ENCODE peak calls at places on chromosomes 5 and 9, in six cellular contexts. One of them, this sample, is unnamed.

GRCh38 chr9:93451762-93452709 is 551 bp downstream of the FAM120A start:
- DNase-seq in stomach: peak
- DNase-seq in transverse colon: peak
- DNase-seq in ovary: peak
- DNase-seq in suprapubic skin: no peak
- DNase-seq in upper lobe of left lung: peak
- DNase-seq in this sample: no peak

GRCh38 chr9:73531658-73532057 is 380.0 kb downstream of the ANXA1 start:
- DNase-seq in stomach: no peak
- DNase-seq in transverse colon: no peak
- DNase-seq in ovary: no peak
- DNase-seq in suprapubic skin: no peak
- DNase-seq in upper lobe of left lung: no peak
- DNase-seq in this sample: no peak

GRCh38 chr5:178547753-178548415 is 42.3 kb downstream of the COL23A1 start:
- DNase-seq in stomach: no peak
- DNase-seq in transverse colon: no peak
- DNase-seq in ovary: no peak
- DNase-seq in suprapubic skin: no peak
- DNase-seq in upper lobe of left lung: no peak
- DNase-seq in this sample: no peak

GRCh38 chr5:96265487-96265886 is 167.6 kb downstream of the PCSK1 start:
- DNase-seq in stomach: no peak
- DNase-seq in transverse colon: no peak
- DNase-seq in ovary: no peak
- DNase-seq in suprapubic skin: no peak
- DNase-seq in upper lobe of left lung: no peak
- DNase-seq in this sample: no peak

GRCh38 chr9:135243201-135244190 is 156.0 kb downstream of the OLFM1 start:
- DNase-seq in stomach: no peak
- DNase-seq in transverse colon: no peak
- DNase-seq in ovary: no peak
- DNase-seq in suprapubic skin: no peak
- DNase-seq in upper lobe of left lung: no peak
- DNase-seq in this sample: no peak

GRCh38 chr5:127739807-127740384 is 36.7 kb downstream of the CCDC192 start:
- DNase-seq in stomach: no peak
- DNase-seq in transverse colon: no peak
- DNase-seq in ovary: no peak
- DNase-seq in suprapubic skin: no peak
- DNase-seq in upper lobe of left lung: no peak
- DNase-seq in this sample: no peak

GRCh38 chr9:136075881-136076678 is 19.0 kb downstream of the NACC2 start:
- DNase-seq in stomach: no peak
- DNase-seq in transverse colon: no peak
- DNase-seq in ovary: peak
- DNase-seq in suprapubic skin: no peak
- DNase-seq in upper lobe of left lung: no peak
- DNase-seq in this sample: no peak

GRCh38 chr9:104278929-104279500 is 184.9 kb downstream of the SMC2 start:
- DNase-seq in stomach: no peak
- DNase-seq in transverse colon: no peak
- DNase-seq in ovary: no peak
- DNase-seq in suprapubic skin: no peak
- DNase-seq in upper lobe of left lung: no peak
- DNase-seq in this sample: no peak

GRCh38 chr5:58393716-58394115 is 66.2 kb downstream of the PLK2 start:
- DNase-seq in stomach: no peak
- DNase-seq in transverse colon: no peak
- DNase-seq in ovary: no peak
- DNase-seq in suprapubic skin: no peak
- DNase-seq in upper lobe of left lung: no peak
- DNase-seq in this sample: no peak

GRCh38 chr9:119701651-119702050 is 332.4 kb upstream of the BRINP1 start:
- DNase-seq in stomach: no peak
- DNase-seq in transverse colon: no peak
- DNase-seq in ovary: no peak
- DNase-seq in suprapubic skin: no peak
- DNase-seq in upper lobe of left lung: no peak
- DNase-seq in this sample: no peak

GRCh38 chr5:61052870-61053269 is 107.9 kb downstream of the NDUFAF2 start:
- DNase-seq in stomach: no peak
- DNase-seq in transverse colon: no peak
- DNase-seq in ovary: no peak
- DNase-seq in suprapubic skin: no peak
- DNase-seq in upper lobe of left lung: no peak
- DNase-seq in this sample: peak

GRCh38 chr5:51664491-51665294 is 281.4 kb downstream of the ISL1 start:
- DNase-seq in stomach: no peak
- DNase-seq in transverse colon: no peak
- DNase-seq in ovary: no peak
- DNase-seq in suprapubic skin: no peak
- DNase-seq in upper lobe of left lung: no peak
- DNase-seq in this sample: no peak

GRCh38 chr5:91495699-91496098 is 112.6 kb upstream of the ARRDC3 start:
- DNase-seq in stomach: no peak
- DNase-seq in transverse colon: no peak
- DNase-seq in ovary: no peak
- DNase-seq in suprapubic skin: no peak
- DNase-seq in upper lobe of left lung: no peak
- DNase-seq in this sample: no peak

GRCh38 chr5:2335727-2336515 is 415.6 kb downstream of the IRX2 start:
- DNase-seq in stomach: no peak
- DNase-seq in transverse colon: no peak
- DNase-seq in ovary: no peak
- DNase-seq in suprapubic skin: no peak
- DNase-seq in upper lobe of left lung: no peak
- DNase-seq in this sample: no peak

GRCh38 chr5:176629853-176630680 is at the start of the genes EIF4E1B and SNCB:
- DNase-seq in stomach: no peak
- DNase-seq in transverse colon: no peak
- DNase-seq in ovary: no peak
- DNase-seq in suprapubic skin: no peak
- DNase-seq in upper lobe of left lung: peak
- DNase-seq in this sample: peak

GRCh38 chr5:139566611-139567010 is 5.5 kb downstream of the UBE2D2 start:
- DNase-seq in stomach: no peak
- DNase-seq in transverse colon: no peak
- DNase-seq in ovary: no peak
- DNase-seq in suprapubic skin: no peak
- DNase-seq in upper lobe of left lung: no peak
- DNase-seq in this sample: no peak

GRCh38 chr9:4475301-4475700 is 15.0 kb upstream of the SLC1A1 start:
- DNase-seq in stomach: no peak
- DNase-seq in transverse colon: no peak
- DNase-seq in ovary: no peak
- DNase-seq in suprapubic skin: no peak
- DNase-seq in upper lobe of left lung: no peak
- DNase-seq in this sample: no peak

GRCh38 chr9:13948037-13948436 is 365.9 kb downstream of the NFIB start:
- DNase-seq in stomach: no peak
- DNase-seq in transverse colon: no peak
- DNase-seq in ovary: no peak
- DNase-seq in suprapubic skin: no peak
- DNase-seq in upper lobe of left lung: no peak
- DNase-seq in this sample: no peak

GRCh38 chr5:179337227-179338122 is 7.8 kb downstream of the ADAMTS2 start:
- DNase-seq in stomach: no peak
- DNase-seq in transverse colon: no peak
- DNase-seq in ovary: no peak
- DNase-seq in suprapubic skin: no peak
- DNase-seq in upper lobe of left lung: peak
- DNase-seq in this sample: no peak

GRCh38 chr5:179113945-179114641 is 53.9 kb downstream of the ZNF354C start:
- DNase-seq in stomach: peak
- DNase-seq in transverse colon: no peak
- DNase-seq in ovary: no peak
- DNase-seq in suprapubic skin: peak
- DNase-seq in upper lobe of left lung: no peak
- DNase-seq in this sample: no peak

GRCh38 chr9:134955801-134956200 is 38.1 kb upstream of the FCN1 start:
- DNase-seq in stomach: no peak
- DNase-seq in transverse colon: no peak
- DNase-seq in ovary: no peak
- DNase-seq in suprapubic skin: peak
- DNase-seq in upper lobe of left lung: no peak
- DNase-seq in this sample: no peak

GRCh38 chr5:30839956-30840355 is 353.5 kb upstream of the CDH6 start:
- DNase-seq in stomach: no peak
- DNase-seq in transverse colon: no peak
- DNase-seq in ovary: no peak
- DNase-seq in suprapubic skin: no peak
- DNase-seq in upper lobe of left lung: no peak
- DNase-seq in this sample: no peak

GRCh38 chr5:73170522-73170921 is 2.5 kb upstream of the TMEM174 start:
- DNase-seq in stomach: no peak
- DNase-seq in transverse colon: peak
- DNase-seq in ovary: no peak
- DNase-seq in suprapubic skin: no peak
- DNase-seq in upper lobe of left lung: no peak
- DNase-seq in this sample: peak

GRCh38 chr9:5357431-5358105 is 17.9 kb upstream of the RLN1 start:
- DNase-seq in stomach: no peak
- DNase-seq in transverse colon: no peak
- DNase-seq in ovary: no peak
- DNase-seq in suprapubic skin: no peak
- DNase-seq in upper lobe of left lung: no peak
- DNase-seq in this sample: no peak

GRCh38 chr9:27726244-27727141 is 153.2 kb upstream of the C9orf72 start:
- DNase-seq in stomach: peak
- DNase-seq in transverse colon: peak
- DNase-seq in ovary: peak
- DNase-seq in suprapubic skin: no peak
- DNase-seq in upper lobe of left lung: no peak
- DNase-seq in this sample: peak
- TF ChIP-seq EP300 in stomach: no peak
- TF ChIP-seq EP300 in transverse colon: no peak
- TF ChIP-seq EP300 in ovary: no peak
- TF ChIP-seq EP300 in suprapubic skin: no peak
- TF ChIP-seq EP300 in upper lobe of left lung: no peak
- TF ChIP-seq EP300 in this sample: no peak

GRCh38 chr5:151743535-151743934 is 14.9 kb downstream of the ATOX1 start:
- DNase-seq in stomach: no peak
- DNase-seq in transverse colon: no peak
- DNase-seq in ovary: no peak
- DNase-seq in suprapubic skin: no peak
- DNase-seq in upper lobe of left lung: no peak
- DNase-seq in this sample: no peak
- H3K27ac ChIP-seq in stomach: no peak
- H3K27ac ChIP-seq in transverse colon: no peak
- H3K27ac ChIP-seq in ovary: no peak
- H3K27ac ChIP-seq in suprapubic skin: no peak
- H3K27ac ChIP-seq in upper lobe of left lung: no peak
- H3K27ac ChIP-seq in this sample: peak

GRCh38 chr9:95083086-95083768 is 234.3 kb downstream of the FANCC start:
- DNase-seq in stomach: no peak
- DNase-seq in transverse colon: no peak
- DNase-seq in ovary: no peak
- DNase-seq in suprapubic skin: no peak
- DNase-seq in upper lobe of left lung: no peak
- DNase-seq in this sample: no peak

GRCh38 chr9:95084254-95084934 is 233.1 kb downstream of the FANCC start:
- DNase-seq in stomach: no peak
- DNase-seq in transverse colon: no peak
- DNase-seq in ovary: no peak
- DNase-seq in suprapubic skin: no peak
- DNase-seq in upper lobe of left lung: no peak
- DNase-seq in this sample: no peak

GRCh38 chr9:95086564-95086955 is 230.9 kb downstream of the FANCC start:
- DNase-seq in stomach: no peak
- DNase-seq in transverse colon: no peak
- DNase-seq in ovary: no peak
- DNase-seq in suprapubic skin: no peak
- DNase-seq in upper lobe of left lung: no peak
- DNase-seq in this sample: no peak

GRCh38 chr9:95085861-95086563 is 231.5 kb downstream of the FANCC start:
- DNase-seq in stomach: peak
- DNase-seq in transverse colon: no peak
- DNase-seq in ovary: no peak
- DNase-seq in suprapubic skin: no peak
- DNase-seq in upper lobe of left lung: peak
- DNase-seq in this sample: no peak

DNA sequence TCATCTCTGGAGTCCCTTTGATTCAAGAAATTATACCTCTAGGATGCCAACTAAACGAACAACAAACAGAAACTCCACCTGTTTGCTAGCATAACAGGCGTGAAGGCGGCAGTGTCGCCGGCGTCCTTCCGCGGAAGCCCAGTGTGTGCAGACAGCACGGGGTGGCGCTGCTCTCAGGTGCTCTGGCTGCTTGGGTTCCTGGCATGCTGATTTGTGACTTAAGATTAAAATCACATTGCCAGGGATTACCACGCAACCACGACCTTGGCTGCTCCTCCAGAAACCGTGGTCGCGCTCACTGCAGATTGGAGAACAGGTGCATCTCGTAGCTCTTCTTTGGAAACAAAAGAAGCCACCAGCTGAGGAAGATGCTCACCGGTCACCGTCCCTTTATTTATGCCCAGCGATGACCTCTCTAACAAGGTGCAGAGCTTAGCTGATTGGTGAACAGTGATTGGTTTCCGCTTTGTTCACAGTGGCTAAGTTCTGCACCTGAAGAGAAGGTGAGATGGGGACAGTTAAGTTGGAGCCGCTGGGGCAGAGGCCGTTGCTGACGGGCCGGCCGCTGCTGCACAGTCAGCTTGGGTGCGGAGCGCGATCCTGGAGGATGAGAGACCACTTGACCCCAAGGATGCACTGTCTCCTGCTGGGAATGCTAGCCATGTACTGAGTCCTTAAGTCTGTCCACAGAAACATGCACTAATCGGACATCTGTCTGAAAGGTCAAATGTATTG is 232.3 kb downstream of the FANCC start:
- DNase-seq in stomach: peak
- DNase-seq in transverse colon: no peak
- DNase-seq in ovary: no peak
- DNase-seq in suprapubic skin: no peak
- DNase-seq in upper lobe of left lung: no peak
- DNase-seq in this sample: no peak
- H3K4me3 ChIP-seq in stomach: no peak
- H3K4me3 ChIP-seq in transverse colon: no peak
- H3K4me3 ChIP-seq in ovary: no peak
- H3K4me3 ChIP-seq in suprapubic skin: no peak
- H3K4me3 ChIP-seq in upper lobe of left lung: no peak
- H3K4me3 ChIP-seq in this sample: no peak

DNA sequence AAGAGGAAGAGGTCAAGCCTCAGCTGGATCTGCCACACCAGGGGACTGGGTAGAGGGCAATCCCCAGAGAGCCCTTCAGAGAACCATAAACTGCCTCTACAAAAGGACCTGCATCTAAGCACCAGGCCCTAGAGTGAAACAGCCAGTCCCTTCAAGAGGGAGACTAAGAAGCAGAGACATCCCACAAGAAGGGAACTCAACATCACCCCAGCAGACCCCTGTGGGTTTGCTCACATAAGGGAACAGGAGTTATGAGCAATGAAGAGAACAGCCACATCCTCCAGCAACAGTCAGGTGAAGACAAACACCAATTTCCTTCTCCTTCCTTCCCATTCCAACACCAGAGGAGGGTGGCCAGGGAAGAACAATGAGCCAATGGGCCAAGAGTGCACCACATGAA is 48.9 kb downstream of the TNFSF15 start:
- DNase-seq in stomach: no peak
- DNase-seq in transverse colon: no peak
- DNase-seq in ovary: no peak
- DNase-seq in suprapubic skin: no peak
- DNase-seq in upper lobe of left lung: no peak
- DNase-seq in this sample: no peak
- TF ChIP-seq EP300 in stomach: no peak
- TF ChIP-seq EP300 in transverse colon: no peak
- TF ChIP-seq EP300 in ovary: no peak
- TF ChIP-seq EP300 in suprapubic skin: no peak
- TF ChIP-seq EP300 in upper lobe of left lung: no peak
- TF ChIP-seq EP300 in this sample: no peak

This sample was measured in A549.